ENCODE peak calls at places on chromosome 5, in ten cellular contexts. One of them, this sample, is unnamed.

GRCh38 chr5:137320056-137321045 is 178.8 kb downstream of the SPOCK1 start:
- DNase-seq in stomach: peak
- DNase-seq in GM12878: no peak
- DNase-seq in transverse colon: no peak
- DNase-seq in GM23338: peak
- DNase-seq in endothelial cell of umbilical vein: peak
- DNase-seq in upper lobe of left lung: no peak
- DNase-seq in HCT116: peak
- DNase-seq in H1: peak
- DNase-seq in K562: peak
- DNase-seq in this sample: no peak

GRCh38 chr5:14097998-14098471 is 45.1 kb upstream of the TRIO start:
- DNase-seq in stomach: no peak
- DNase-seq in GM12878: no peak
- DNase-seq in transverse colon: no peak
- DNase-seq in GM23338: no peak
- DNase-seq in endothelial cell of umbilical vein: no peak
- DNase-seq in upper lobe of left lung: no peak
- DNase-seq in HCT116: no peak
- DNase-seq in H1: no peak
- DNase-seq in K562: no peak
- DNase-seq in this sample: no peak

GRCh38 chr5:33981408-33982171 is 2.9 kb downstream of the SLC45A2 start:
- DNase-seq in stomach: no peak
- DNase-seq in GM12878: no peak
- DNase-seq in transverse colon: no peak
- DNase-seq in GM23338: peak
- DNase-seq in endothelial cell of umbilical vein: no peak
- DNase-seq in upper lobe of left lung: no peak
- DNase-seq in HCT116: no peak
- DNase-seq in H1: no peak
- DNase-seq in K562: no peak
- DNase-seq in this sample: no peak

GRCh38 chr5:102975457-102976182 is 144.3 kb downstream of the GIN1 start:
- DNase-seq in stomach: no peak
- DNase-seq in GM12878: no peak
- DNase-seq in transverse colon: no peak
- DNase-seq in GM23338: no peak
- DNase-seq in endothelial cell of umbilical vein: peak
- DNase-seq in upper lobe of left lung: no peak
- DNase-seq in HCT116: no peak
- DNase-seq in H1: no peak
- DNase-seq in K562: no peak
- DNase-seq in this sample: no peak

GRCh38 chr5:129063483-129064136 is 30.9 kb upstream of the ISOC1 start:
- DNase-seq in stomach: no peak
- DNase-seq in GM12878: no peak
- DNase-seq in transverse colon: no peak
- DNase-seq in GM23338: no peak
- DNase-seq in endothelial cell of umbilical vein: peak
- DNase-seq in upper lobe of left lung: no peak
- DNase-seq in HCT116: no peak
- DNase-seq in H1: no peak
- DNase-seq in K562: no peak
- DNase-seq in this sample: no peak

GRCh38 chr5:34500236-34500836 is 155.8 kb upstream of the RAI14 start:
- DNase-seq in stomach: no peak
- DNase-seq in GM12878: no peak
- DNase-seq in transverse colon: no peak
- DNase-seq in GM23338: no peak
- DNase-seq in endothelial cell of umbilical vein: no peak
- DNase-seq in upper lobe of left lung: no peak
- DNase-seq in HCT116: no peak
- DNase-seq in H1: no peak
- DNase-seq in K562: no peak
- DNase-seq in this sample: no peak

GRCh38 chr5:96703985-96704384 is 41.8 kb downstream of the CAST start:
- DNase-seq in stomach: no peak
- DNase-seq in GM12878: no peak
- DNase-seq in transverse colon: no peak
- DNase-seq in GM23338: no peak
- DNase-seq in endothelial cell of umbilical vein: no peak
- DNase-seq in upper lobe of left lung: no peak
- DNase-seq in HCT116: no peak
- DNase-seq in H1: no peak
- DNase-seq in K562: no peak
- DNase-seq in this sample: no peak

GRCh38 chr5:102792705-102793104 is 37.6 kb downstream of the PAM start:
- DNase-seq in stomach: no peak
- DNase-seq in GM12878: no peak
- DNase-seq in transverse colon: no peak
- DNase-seq in GM23338: peak
- DNase-seq in endothelial cell of umbilical vein: peak
- DNase-seq in upper lobe of left lung: no peak
- DNase-seq in HCT116: no peak
- DNase-seq in H1: no peak
- DNase-seq in K562: no peak
- DNase-seq in this sample: no peak

GRCh38 chr5:87541033-87541432 is 128.3 kb upstream of the CCNH start:
- DNase-seq in stomach: no peak
- DNase-seq in GM12878: no peak
- DNase-seq in transverse colon: peak
- DNase-seq in GM23338: peak
- DNase-seq in endothelial cell of umbilical vein: peak
- DNase-seq in upper lobe of left lung: no peak
- DNase-seq in HCT116: peak
- DNase-seq in H1: no peak
- DNase-seq in K562: no peak
- DNase-seq in this sample: no peak

DNA sequence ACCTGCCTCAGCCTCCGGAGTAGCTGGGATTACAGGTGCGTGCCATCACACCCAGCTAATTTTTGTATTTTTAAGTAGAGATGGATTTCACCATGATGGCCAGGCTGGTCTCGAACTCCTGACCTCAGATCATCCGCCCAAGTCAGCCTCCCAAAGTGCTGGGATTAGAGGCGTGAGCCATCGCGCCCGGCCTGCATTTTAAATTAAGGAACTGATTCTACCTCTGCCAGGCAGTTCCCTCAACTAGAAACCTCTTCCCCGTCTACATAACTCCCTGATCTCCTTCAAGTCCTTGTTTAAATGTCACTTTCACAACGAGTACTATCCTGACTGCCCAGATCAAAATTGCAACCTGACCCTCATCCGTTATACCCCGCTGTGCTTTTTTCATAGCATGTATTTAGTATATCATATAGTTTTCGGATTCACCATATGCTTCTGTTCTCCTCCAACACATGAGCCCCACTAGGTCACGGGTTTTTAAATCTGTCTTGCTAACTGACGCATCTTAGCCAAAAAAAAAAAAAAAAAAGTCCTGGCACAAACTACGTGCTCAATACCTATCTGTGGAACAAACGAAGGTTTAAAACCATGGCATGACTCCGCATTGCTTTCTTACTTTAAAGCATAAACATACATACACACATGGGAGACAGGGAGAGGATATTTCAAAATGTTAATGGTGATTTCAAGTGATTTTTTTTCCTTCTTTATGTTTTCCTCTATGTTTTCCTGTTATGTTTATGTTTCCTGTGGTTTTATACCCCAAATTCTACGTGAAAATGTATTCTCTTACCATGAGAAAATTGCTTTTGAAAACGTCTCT is 766 bp upstream of the SOWAHA start:
- DNase-seq in stomach: peak
- DNase-seq in GM12878: no peak
- DNase-seq in transverse colon: no peak
- DNase-seq in GM23338: no peak
- DNase-seq in endothelial cell of umbilical vein: no peak
- DNase-seq in upper lobe of left lung: no peak
- DNase-seq in HCT116: no peak
- DNase-seq in H1: no peak
- DNase-seq in K562: no peak
- DNase-seq in this sample: no peak
- H3K4me3 ChIP-seq in stomach: peak
- H3K4me3 ChIP-seq in GM12878: peak
- H3K4me3 ChIP-seq in transverse colon: peak
- H3K4me3 ChIP-seq in GM23338: peak
- H3K4me3 ChIP-seq in endothelial cell of umbilical vein: no peak
- H3K4me3 ChIP-seq in upper lobe of left lung: no peak
- H3K4me3 ChIP-seq in HCT116: peak
- H3K4me3 ChIP-seq in H1: no peak
- H3K4me3 ChIP-seq in K562: no peak
- H3K4me3 ChIP-seq in this sample: no peak

GRCh38 chr5:36045895-36046294 is 20.8 kb downstream of the UGT3A2 start:
- DNase-seq in stomach: no peak
- DNase-seq in GM12878: no peak
- DNase-seq in transverse colon: no peak
- DNase-seq in GM23338: no peak
- DNase-seq in endothelial cell of umbilical vein: no peak
- DNase-seq in upper lobe of left lung: no peak
- DNase-seq in HCT116: no peak
- DNase-seq in H1: no peak
- DNase-seq in K562: no peak
- DNase-seq in this sample: no peak

GRCh38 chr5:36035696-36036095 is 31.0 kb downstream of the UGT3A2 start:
- DNase-seq in stomach: no peak
- DNase-seq in GM12878: no peak
- DNase-seq in transverse colon: no peak
- DNase-seq in GM23338: peak
- DNase-seq in endothelial cell of umbilical vein: no peak
- DNase-seq in upper lobe of left lung: peak
- DNase-seq in HCT116: no peak
- DNase-seq in H1: no peak
- DNase-seq in K562: no peak
- DNase-seq in this sample: no peak

GRCh38 chr5:36040651-36041536 is 25.8 kb downstream of the UGT3A2 start:
- DNase-seq in stomach: no peak
- DNase-seq in GM12878: no peak
- DNase-seq in transverse colon: no peak
- DNase-seq in GM23338: peak
- DNase-seq in endothelial cell of umbilical vein: no peak
- DNase-seq in upper lobe of left lung: no peak
- DNase-seq in HCT116: no peak
- DNase-seq in H1: no peak
- DNase-seq in K562: no peak
- DNase-seq in this sample: no peak

GRCh38 chr5:36041537-36041845 is 25.2 kb downstream of the UGT3A2 start:
- DNase-seq in stomach: no peak
- DNase-seq in GM12878: no peak
- DNase-seq in transverse colon: no peak
- DNase-seq in GM23338: peak
- DNase-seq in endothelial cell of umbilical vein: no peak
- DNase-seq in upper lobe of left lung: no peak
- DNase-seq in HCT116: no peak
- DNase-seq in H1: no peak
- DNase-seq in K562: no peak
- DNase-seq in this sample: no peak
- TF ChIP-seq CTCF in stomach: no peak
- TF ChIP-seq CTCF in GM12878: no peak
- TF ChIP-seq CTCF in transverse colon: no peak
- TF ChIP-seq CTCF in GM23338: peak
- TF ChIP-seq CTCF in endothelial cell of umbilical vein: no peak
- TF ChIP-seq CTCF in upper lobe of left lung: no peak
- TF ChIP-seq CTCF in HCT116: peak
- TF ChIP-seq CTCF in H1: peak
- TF ChIP-seq CTCF in K562: peak
- TF ChIP-seq CTCF in this sample: no peak

GRCh38 chr5:42992035-42992570 is 48.0 kb downstream of the ANXA2R start:
- DNase-seq in stomach: peak
- DNase-seq in GM12878: no peak
- DNase-seq in transverse colon: peak
- DNase-seq in GM23338: peak
- DNase-seq in endothelial cell of umbilical vein: peak
- DNase-seq in upper lobe of left lung: peak
- DNase-seq in HCT116: peak
- DNase-seq in H1: peak
- DNase-seq in K562: peak
- DNase-seq in this sample: peak
- TF ChIP-seq POLR2AphosphoS5 in stomach: peak
- TF ChIP-seq POLR2AphosphoS5 in GM12878: peak
- TF ChIP-seq POLR2AphosphoS5 in transverse colon: peak
- TF ChIP-seq POLR2AphosphoS5 in GM23338: no peak
- TF ChIP-seq POLR2AphosphoS5 in endothelial cell of umbilical vein: peak
- TF ChIP-seq POLR2AphosphoS5 in upper lobe of left lung: peak
- TF ChIP-seq POLR2AphosphoS5 in HCT116: peak
- TF ChIP-seq POLR2AphosphoS5 in H1: no peak
- TF ChIP-seq POLR2AphosphoS5 in K562: peak
- TF ChIP-seq POLR2AphosphoS5 in this sample: peak

GRCh38 chr5:141475625-141476131 is at the start of gene PCDHGC3:
- DNase-seq in stomach: peak
- DNase-seq in GM12878: peak
- DNase-seq in transverse colon: peak
- DNase-seq in GM23338: peak
- DNase-seq in endothelial cell of umbilical vein: peak
- DNase-seq in upper lobe of left lung: peak
- DNase-seq in HCT116: no peak
- DNase-seq in H1: peak
- DNase-seq in K562: no peak
- DNase-seq in this sample: peak

GRCh38 chr5:141476132-141476909 is 555 bp downstream of the PCDHGC3 start:
- DNase-seq in stomach: peak
- DNase-seq in GM12878: no peak
- DNase-seq in transverse colon: peak
- DNase-seq in GM23338: peak
- DNase-seq in endothelial cell of umbilical vein: peak
- DNase-seq in upper lobe of left lung: peak
- DNase-seq in HCT116: no peak
- DNase-seq in H1: peak
- DNase-seq in K562: no peak
- DNase-seq in this sample: no peak

GRCh38 chr5:141478321-141478945 is 2.7 kb downstream of the PCDHGC3 start:
- DNase-seq in stomach: peak
- DNase-seq in GM12878: no peak
- DNase-seq in transverse colon: peak
- DNase-seq in GM23338: peak
- DNase-seq in endothelial cell of umbilical vein: no peak
- DNase-seq in upper lobe of left lung: peak
- DNase-seq in HCT116: no peak
- DNase-seq in H1: peak
- DNase-seq in K562: no peak
- DNase-seq in this sample: no peak

GRCh38 chr5:141477815-141478214 is 2.0 kb downstream of the PCDHGC3 start:
- DNase-seq in stomach: no peak
- DNase-seq in GM12878: no peak
- DNase-seq in transverse colon: no peak
- DNase-seq in GM23338: no peak
- DNase-seq in endothelial cell of umbilical vein: no peak
- DNase-seq in upper lobe of left lung: no peak
- DNase-seq in HCT116: no peak
- DNase-seq in H1: no peak
- DNase-seq in K562: no peak
- DNase-seq in this sample: no peak

GRCh38 chr5:141477169-141477568 is 1.4 kb downstream of the PCDHGC3 start:
- DNase-seq in stomach: no peak
- DNase-seq in GM12878: no peak
- DNase-seq in transverse colon: no peak
- DNase-seq in GM23338: no peak
- DNase-seq in endothelial cell of umbilical vein: no peak
- DNase-seq in upper lobe of left lung: no peak
- DNase-seq in HCT116: no peak
- DNase-seq in H1: no peak
- DNase-seq in K562: no peak
- DNase-seq in this sample: no peak
- H3K4me3 ChIP-seq in stomach: peak
- H3K4me3 ChIP-seq in GM12878: peak
- H3K4me3 ChIP-seq in transverse colon: peak
- H3K4me3 ChIP-seq in GM23338: peak
- H3K4me3 ChIP-seq in endothelial cell of umbilical vein: peak
- H3K4me3 ChIP-seq in upper lobe of left lung: peak
- H3K4me3 ChIP-seq in HCT116: no peak
- H3K4me3 ChIP-seq in H1: no peak
- H3K4me3 ChIP-seq in K562: no peak
- H3K4me3 ChIP-seq in this sample: peak

This sample was measured in spleen.